ENCODE peak calls at places on chromosomes 13 and 19, in four cellular contexts. One of them, this sample, is unnamed.

GRCh38 chr19:12364391-12365093 is 941 bp downstream of the ZNF442 start:
- DNase-seq in IMR-90: peak
- DNase-seq in H9: peak
- DNase-seq in neuronal stem cell: no peak
- DNase-seq in this sample: no peak

GRCh38 chr13:29737061-29737460 is 113.4 kb downstream of the UBL3 start:
- DNase-seq in neuronal stem cell: no peak
- DNase-seq in H9: no peak
- DNase-seq in IMR-90: no peak
- DNase-seq in this sample: no peak

GRCh38 chr19:18204394-18205179 is 745 bp upstream of the RAB3A start:
- DNase-seq in IMR-90: no peak
- DNase-seq in H9: no peak
- DNase-seq in neuronal stem cell: peak
- DNase-seq in this sample: no peak

GRCh38 chr13:95676100-95676774 is 702 bp upstream of the DNAJC3 start:
- DNase-seq in neuronal stem cell: no peak
- DNase-seq in IMR-90: peak
- DNase-seq in H9: peak
- DNase-seq in this sample: no peak

GRCh38 chr13:106286811-106287210 is 248.7 kb downstream of the EFNB2 start:
- DNase-seq in IMR-90: no peak
- DNase-seq in neuronal stem cell: no peak
- DNase-seq in H9: no peak
- DNase-seq in this sample: no peak

GRCh38 chr13:51130348-51130747 is 19.3 kb upstream of the C13orf42 start:
- DNase-seq in IMR-90: no peak
- DNase-seq in H9: no peak
- DNase-seq in neuronal stem cell: no peak
- DNase-seq in this sample: no peak

GRCh38 chr19:34171539-34171876 is 796 bp upstream of the LSM14A start:
- DNase-seq in H9: no peak
- DNase-seq in neuronal stem cell: no peak
- DNase-seq in IMR-90: peak
- DNase-seq in this sample: no peak

GRCh38 chr13:79530270-79530669 is 49.3 kb downstream of the NDFIP2 start:
- DNase-seq in H9: no peak
- DNase-seq in neuronal stem cell: no peak
- DNase-seq in IMR-90: no peak
- DNase-seq in this sample: no peak

GRCh38 chr13:92317066-92317465 is 909.5 kb upstream of the GPC6 start:
- DNase-seq in H9: no peak
- DNase-seq in neuronal stem cell: no peak
- DNase-seq in IMR-90: peak
- DNase-seq in this sample: no peak

GRCh38 chr13:24866488-24866887 is 102.5 kb downstream of the RNF17 start:
- DNase-seq in IMR-90: no peak
- DNase-seq in H9: no peak
- DNase-seq in neuronal stem cell: no peak
- DNase-seq in this sample: no peak

GRCh38 chr19:45798995-45799517 is 6.4 kb upstream of the DMWD start:
- DNase-seq in neuronal stem cell: no peak
- DNase-seq in H9: peak
- DNase-seq in IMR-90: peak
- DNase-seq in this sample: peak

GRCh38 chr13:110306960-110307696 is at the start of the genes COL4A1 and COL4A2:
- DNase-seq in H9: peak
- DNase-seq in neuronal stem cell: peak
- DNase-seq in IMR-90: peak
- DNase-seq in this sample: no peak

GRCh38 chr13:105611424-105611823 is 924.0 kb downstream of the EFNB2 start:
- DNase-seq in H9: no peak
- DNase-seq in IMR-90: peak
- DNase-seq in neuronal stem cell: no peak
- DNase-seq in this sample: no peak

GRCh38 chr13:37488682-37489081 is 109.9 kb downstream of the POSTN start:
- DNase-seq in IMR-90: peak
- DNase-seq in neuronal stem cell: no peak
- DNase-seq in H9: no peak
- DNase-seq in this sample: no peak

GRCh38 chr13:110555601-110556223 is 5.8 kb downstream of the RAB20 start:
- DNase-seq in neuronal stem cell: no peak
- DNase-seq in H9: no peak
- DNase-seq in IMR-90: no peak
- DNase-seq in this sample: no peak

GRCh38 chr19:28067882-28068281 is 1145.1 kb downstream of the UQCRFS1 start:
- DNase-seq in neuronal stem cell: no peak
- DNase-seq in H9: no peak
- DNase-seq in IMR-90: no peak
- DNase-seq in this sample: no peak

GRCh38 chr19:51111606-51112005 is 3.4 kb upstream of the CTU1 start:
- DNase-seq in neuronal stem cell: no peak
- DNase-seq in H9: peak
- DNase-seq in IMR-90: no peak
- DNase-seq in this sample: no peak

GRCh38 chr13:33849211-33849610 is 31.3 kb downstream of the RFC3 start:
- DNase-seq in H9: no peak
- DNase-seq in IMR-90: no peak
- DNase-seq in neuronal stem cell: no peak
- DNase-seq in this sample: no peak

GRCh38 chr19:18992696-18993095 is 40.6 kb downstream of the SUGP2 start:
- DNase-seq in H9: no peak
- DNase-seq in IMR-90: no peak
- DNase-seq in neuronal stem cell: no peak
- DNase-seq in this sample: no peak

GRCh38 chr13:19062019-19062646 is 119.5 kb downstream of the TUBA3C start:
- DNase-seq in IMR-90: no peak
- DNase-seq in neuronal stem cell: no peak
- DNase-seq in H9: no peak
- DNase-seq in this sample: no peak

GRCh38 chr13:99693351-99693750 is 192.1 kb downstream of the TM9SF2 start:
- DNase-seq in neuronal stem cell: no peak
- DNase-seq in IMR-90: no peak
- DNase-seq in H9: no peak
- DNase-seq in this sample: no peak
- H2AK5ac ChIP-seq in neuronal stem cell: no peak
- H2AK5ac ChIP-seq in IMR-90: no peak
- H2AK5ac ChIP-seq in H9: no peak
- H2AK5ac ChIP-seq in this sample: peak

GRCh38 chr19:746208-746819 is 4.6 kb upstream of the MISP start:
- DNase-seq in IMR-90: no peak
- DNase-seq in neuronal stem cell: no peak
- DNase-seq in H9: no peak
- DNase-seq in this sample: no peak

GRCh38 chr19:746956-747355 is 4.0 kb upstream of the MISP start:
- DNase-seq in IMR-90: no peak
- DNase-seq in H9: no peak
- DNase-seq in neuronal stem cell: no peak
- DNase-seq in this sample: no peak

GRCh38 chr19:749811-750210 is 1.1 kb upstream of the MISP start:
- DNase-seq in neuronal stem cell: no peak
- DNase-seq in H9: no peak
- DNase-seq in IMR-90: no peak
- DNase-seq in this sample: no peak

GRCh38 chr19:748274-748598 is 2.7 kb upstream of the MISP start:
- DNase-seq in neuronal stem cell: no peak
- DNase-seq in H9: no peak
- DNase-seq in IMR-90: no peak
- DNase-seq in this sample: no peak

GRCh38 chr19:747432-748273 is 3.3 kb upstream of the MISP start:
- DNase-seq in IMR-90: no peak
- DNase-seq in neuronal stem cell: no peak
- DNase-seq in H9: no peak
- DNase-seq in this sample: no peak
- H2AFZ ChIP-seq in IMR-90: no peak
- H2AFZ ChIP-seq in neuronal stem cell: no peak
- H2AFZ ChIP-seq in H9: no peak
- H2AFZ ChIP-seq in this sample: no peak

DNA sequence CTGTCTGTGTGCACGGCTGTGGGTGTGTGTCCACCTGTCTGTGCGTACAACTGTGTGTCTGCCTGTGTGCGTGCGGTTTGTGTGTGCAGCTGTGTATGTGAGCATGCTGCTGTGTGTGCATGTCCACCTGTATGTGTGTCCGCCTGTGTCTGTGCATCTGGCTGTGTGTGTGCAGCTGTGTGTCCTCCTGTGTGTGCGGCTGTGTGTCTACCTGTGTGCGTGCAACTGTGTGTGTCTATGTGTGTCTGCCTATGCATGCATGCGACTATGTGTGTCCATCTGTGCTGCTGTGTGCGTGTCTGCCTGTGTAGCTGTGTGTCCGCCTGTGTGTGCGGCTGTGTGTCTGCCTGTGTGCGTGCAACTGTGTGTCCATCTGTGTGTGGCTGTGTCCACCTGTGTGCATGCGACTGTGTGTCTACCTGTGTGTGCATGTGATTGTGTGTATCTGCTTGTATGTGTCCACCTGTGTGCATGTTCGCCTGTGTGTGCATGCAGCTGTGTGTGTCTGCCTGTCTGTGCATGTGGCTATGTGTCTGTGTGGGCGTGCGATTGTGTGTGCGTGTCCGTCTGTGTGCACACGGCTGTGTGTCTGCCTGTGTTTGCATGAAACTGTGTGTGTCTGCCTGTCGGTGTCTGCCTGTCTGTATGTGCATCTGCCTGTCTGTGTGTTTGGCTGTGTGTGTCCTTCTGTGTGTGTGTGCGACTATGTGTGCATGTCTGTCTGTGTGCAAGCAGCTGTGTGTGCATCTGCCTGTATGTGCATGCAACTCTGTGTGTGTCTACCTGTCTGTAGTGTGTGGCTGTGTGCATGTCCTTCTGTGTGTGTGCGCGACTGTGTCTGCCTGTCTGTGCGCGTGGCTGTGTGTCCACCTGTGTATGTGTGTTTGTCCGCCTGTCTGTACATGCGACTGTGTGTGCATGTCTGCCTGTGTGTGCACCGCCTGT is 57.1 kb upstream of the C13orf46 start:
- DNase-seq in neuronal stem cell: no peak
- DNase-seq in H9: no peak
- DNase-seq in IMR-90: no peak
- DNase-seq in this sample: no peak
- H2AK5ac ChIP-seq in neuronal stem cell: peak
- H2AK5ac ChIP-seq in H9: no peak
- H2AK5ac ChIP-seq in IMR-90: peak
- H2AK5ac ChIP-seq in this sample: peak

GRCh38 chr19:2888739-2889224 is 11.9 kb upstream of the ZNF57 start:
- DNase-seq in neuronal stem cell: no peak
- DNase-seq in IMR-90: no peak
- DNase-seq in H9: peak
- DNase-seq in this sample: no peak

GRCh38 chr19:2887391-2887914 is 13.3 kb upstream of the ZNF57 start:
- DNase-seq in neuronal stem cell: no peak
- DNase-seq in H9: peak
- DNase-seq in IMR-90: peak
- DNase-seq in this sample: peak

GRCh38 chr19:2885736-2886135 is 15.0 kb upstream of the ZNF57 start:
- DNase-seq in neuronal stem cell: no peak
- DNase-seq in IMR-90: no peak
- DNase-seq in H9: no peak
- DNase-seq in this sample: no peak

DNA sequence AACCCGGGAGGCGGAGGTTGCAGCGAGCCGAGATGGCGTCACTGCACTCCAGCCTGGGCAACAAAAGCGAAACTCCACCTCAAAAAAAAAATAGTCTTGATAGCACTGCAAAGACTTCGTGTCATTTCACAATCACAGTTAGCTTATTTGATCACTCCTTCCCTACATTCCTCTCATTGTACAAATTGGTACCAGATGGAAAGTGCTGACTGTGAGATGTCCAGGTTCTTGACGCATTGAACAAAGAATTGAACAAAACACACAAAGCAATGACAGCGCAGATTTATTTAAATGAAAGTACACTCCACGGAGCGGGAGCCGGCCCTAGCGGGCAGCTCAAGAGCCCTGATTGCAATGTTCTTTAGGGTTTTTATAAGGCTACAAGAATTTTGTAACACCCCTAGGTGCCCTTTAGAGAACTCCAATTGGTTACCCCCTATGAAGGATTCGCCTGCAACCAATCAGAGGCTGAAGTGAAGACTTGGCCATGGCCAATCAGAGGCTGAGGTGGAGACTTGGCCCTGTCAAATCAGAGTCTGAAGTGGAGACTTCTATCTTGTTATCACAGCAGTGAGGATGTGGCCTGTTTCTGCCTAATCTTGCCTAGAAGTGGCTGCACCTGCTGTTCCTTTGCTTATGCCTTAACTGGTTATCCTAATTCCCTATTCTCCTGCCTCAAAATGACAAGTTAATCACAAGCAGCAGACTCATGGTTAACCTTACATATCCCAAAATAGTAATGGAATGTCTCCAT is 16.7 kb downstream of the ZNF556 start:
- DNase-seq in H9: no peak
- DNase-seq in neuronal stem cell: no peak
- DNase-seq in IMR-90: no peak
- DNase-seq in this sample: no peak
- H2AFZ ChIP-seq in H9: no peak
- H2AFZ ChIP-seq in neuronal stem cell: no peak
- H2AFZ ChIP-seq in IMR-90: no peak
- H2AFZ ChIP-seq in this sample: no peak

DNA sequence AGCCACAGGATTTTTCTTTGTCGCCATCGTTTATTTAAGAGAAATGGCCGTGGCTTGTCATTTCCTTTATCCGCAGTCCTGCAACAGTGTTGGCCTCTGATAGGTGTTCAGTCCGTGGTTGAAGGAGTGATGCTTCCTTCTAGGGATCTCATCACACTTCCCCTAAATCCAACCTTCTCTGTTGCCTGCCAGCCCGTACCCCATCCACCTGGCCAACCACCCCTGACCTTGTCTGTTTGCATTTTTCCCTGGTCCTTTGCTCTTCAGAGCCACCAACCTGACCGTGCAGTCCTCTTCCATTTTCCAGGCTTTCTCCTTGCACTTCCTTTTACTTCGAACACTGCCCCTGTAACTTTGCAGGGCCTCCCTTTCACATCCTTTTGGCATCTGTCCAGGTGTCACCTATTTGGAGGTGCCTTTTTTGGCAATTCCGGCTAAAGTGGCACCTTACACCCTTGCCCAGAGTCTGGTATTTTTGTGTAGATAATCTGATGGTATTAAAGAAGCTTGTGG is 684 bp downstream of the ZNF460 start:
- DNase-seq in IMR-90: no peak
- DNase-seq in neuronal stem cell: no peak
- DNase-seq in H9: no peak
- DNase-seq in this sample: no peak
- H2AK5ac ChIP-seq in IMR-90: peak
- H2AK5ac ChIP-seq in neuronal stem cell: peak
- H2AK5ac ChIP-seq in H9: no peak
- H2AK5ac ChIP-seq in this sample: peak

GRCh38 chr19:41350735-41351338 is 2.9 kb downstream of the TGFB1 start:
- DNase-seq in H9: peak
- DNase-seq in IMR-90: peak
- DNase-seq in neuronal stem cell: no peak
- DNase-seq in this sample: no peak

GRCh38 chr19:41353466-41354342 is at the start of gene TGFB1:
- DNase-seq in H9: peak
- DNase-seq in IMR-90: peak
- DNase-seq in neuronal stem cell: peak
- DNase-seq in this sample: no peak

GRCh38 chr19:41352609-41353465 is 885 bp downstream of the TGFB1 start:
- DNase-seq in IMR-90: peak
- DNase-seq in neuronal stem cell: no peak
- DNase-seq in H9: peak
- DNase-seq in this sample: peak

GRCh38 chr19:41351339-41352245 is 2.1 kb downstream of the TGFB1 start:
- DNase-seq in neuronal stem cell: no peak
- DNase-seq in H9: peak
- DNase-seq in IMR-90: peak
- DNase-seq in this sample: peak

GRCh38 chr19:41352279-41352608 is 1.5 kb downstream of the TGFB1 start:
- DNase-seq in IMR-90: no peak
- DNase-seq in H9: no peak
- DNase-seq in neuronal stem cell: no peak
- DNase-seq in this sample: no peak
- H2AFZ ChIP-seq in IMR-90: peak
- H2AFZ ChIP-seq in H9: no peak
- H2AFZ ChIP-seq in neuronal stem cell: peak
- H2AFZ ChIP-seq in this sample: no peak